ENCODE peak calls at places on chromosome 6, in ten cellular contexts. M is AG09319, H is epithelial cell of esophagus, L is brain microvascular endothelial cell, V is AG04450, U is D721Med, B is WTC11, Q is MCF 10A, R is HFFc6, C is PC-3. G is an unnamed sample.

GRCh38 chr6:41914869-41915268 is 6.1 kb downstream of the MED20 start:
- DNase-seq in M (no peak), H (no peak), L (no peak), V (no peak), U (no peak), B (no peak), Q (no peak), R (no peak), C (no peak), G (no peak)

GRCh38 chr6:135183532-135184440 is 2.7 kb downstream of the MYB start:
- DNase-seq in M (no peak), H (peak; percentile 75), L (peak; percentile 35), V (no peak), U (no peak), B (peak; percentile 79), Q (peak; percentile 43), R (no peak), C (peak; percentile 77), G (no peak)

GRCh38 chr6:135814043-135814442 is 37.5 kb upstream of the PDE7B start:
- DNase-seq in M (no peak), H (no peak), L (no peak), V (no peak), U (no peak), B (no peak), Q (no peak), R (no peak), C (no peak), G (no peak)

GRCh38 chr6:84522135-84522535 is 242.3 kb downstream of the TBX18 start:
- DNase-seq in M (peak; percentile 36), H (peak; percentile 76), L (peak; percentile 94), V (peak; percentile 16), U (no peak), B (no peak), Q (peak; percentile 88), R (peak; percentile 85), C (peak; percentile 83), G (peak; percentile 35)

GRCh38 chr6:101393291-101394251 is at the start of gene GRIK2:
- DNase-seq in M (no peak), H (peak; percentile 55), L (peak; percentile 56), V (no peak), U (peak; percentile 44), B (peak; percentile 75), Q (peak; percentile 59), R (peak; percentile 76), C (peak; percentile 45), G (no peak)

GRCh38 chr6:134185277-134185676 is 132.6 kb downstream of the SGK1 start:
- DNase-seq in M (no peak), H (no peak), L (no peak), V (no peak), U (no peak), B (no peak), Q (no peak), R (no peak), C (no peak), G (no peak)

GRCh38 chr6:81797594-81797993 is 45.1 kb upstream of the TENT5A start:
- DNase-seq in M (no peak), H (no peak), L (no peak), V (no peak), U (no peak), B (no peak), Q (no peak), R (no peak), C (no peak), G (no peak)

GRCh38 chr6:40330301-40330721 is 256.9 kb downstream of the LRFN2 start:
- DNase-seq in M (no peak), H (no peak), L (no peak), V (no peak), U (no peak), B (peak; percentile 51), Q (no peak), R (no peak), C (no peak), G (no peak)

GRCh38 chr6:83417880-83418663 is 12.8 kb downstream of the ME1 start:
- DNase-seq in M (peak; percentile 16), H (peak; percentile 72), L (peak; percentile 37), V (peak; percentile 39), U (no peak), B (no peak), Q (peak; percentile 60), R (peak; percentile 57), C (peak; percentile 67), G (no peak)

DNA sequence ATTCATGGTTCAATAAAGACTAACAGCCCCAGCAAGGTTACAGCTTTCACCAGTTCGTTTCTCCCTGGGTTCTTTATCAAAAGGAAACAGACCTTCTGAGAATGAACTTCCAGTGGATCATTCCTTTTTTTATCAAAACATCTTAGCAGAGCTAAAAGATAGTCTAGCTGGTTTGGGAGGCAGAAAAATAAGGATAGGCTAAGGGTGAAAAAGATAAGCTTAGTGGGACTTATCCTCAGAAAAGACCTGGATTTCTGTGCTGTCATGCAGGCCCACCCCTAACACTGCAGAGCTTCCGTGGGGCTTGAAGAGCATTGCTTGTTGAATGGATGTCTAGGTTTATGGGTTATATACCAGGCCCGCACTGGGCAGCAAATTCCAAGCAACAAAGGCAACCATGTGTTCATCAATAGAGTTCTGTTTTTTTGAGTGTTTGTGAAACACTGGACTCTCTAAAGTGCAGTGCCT is 52.8 kb downstream of the TNFAIP3 start:
- DNase-seq in M (no peak), H (no peak), L (no peak), V (no peak), U (no peak), B (no peak), Q (no peak), R (no peak), C (no peak), G (no peak)
- TF ChIP-seq CTCF in M (no peak), H (no peak), L (no peak), V (no peak), U (no peak), B (no peak), Q (no peak), R (no peak), C (no peak), G (no peak)

GRCh38 chr6:160750276-160750689 is 48.2 kb downstream of the PLG start:
- DNase-seq in M (no peak), H (peak; percentile 44), L (no peak), V (no peak), U (no peak), B (peak; percentile 74), Q (peak; percentile 45), R (no peak), C (peak; percentile 58), G (no peak)
- TF ChIP-seq CTCF in M (peak; percentile 24), H (peak; percentile 82), L (no peak), V (no peak), U (peak; percentile 64), B (peak; percentile 66), Q (peak; percentile 70), R (peak; percentile 27), C (peak; percentile 91), G (no peak)

GRCh38 chr6:15282334-15282733 is 36.5 kb downstream of the JARID2 start:
- DNase-seq in M (no peak), H (no peak), L (no peak), V (no peak), U (no peak), B (no peak), Q (no peak), R (no peak), C (no peak), G (no peak)

GRCh38 chr6:15288856-15289255 is 43.0 kb downstream of the JARID2 start:
- DNase-seq in M (no peak), H (no peak), L (no peak), V (no peak), U (no peak), B (no peak), Q (no peak), R (no peak), C (no peak), G (no peak)

GRCh38 chr6:15283986-15284361 is 38.1 kb downstream of the JARID2 start:
- DNase-seq in M (no peak), H (no peak), L (no peak), V (no peak), U (no peak), B (no peak), Q (no peak), R (peak; percentile 34), C (no peak), G (peak; percentile 56)

GRCh38 chr6:15287670-15288069 is 41.8 kb downstream of the JARID2 start:
- DNase-seq in M (no peak), H (no peak), L (no peak), V (no peak), U (no peak), B (no peak), Q (no peak), R (no peak), C (no peak), G (no peak)

DNA sequence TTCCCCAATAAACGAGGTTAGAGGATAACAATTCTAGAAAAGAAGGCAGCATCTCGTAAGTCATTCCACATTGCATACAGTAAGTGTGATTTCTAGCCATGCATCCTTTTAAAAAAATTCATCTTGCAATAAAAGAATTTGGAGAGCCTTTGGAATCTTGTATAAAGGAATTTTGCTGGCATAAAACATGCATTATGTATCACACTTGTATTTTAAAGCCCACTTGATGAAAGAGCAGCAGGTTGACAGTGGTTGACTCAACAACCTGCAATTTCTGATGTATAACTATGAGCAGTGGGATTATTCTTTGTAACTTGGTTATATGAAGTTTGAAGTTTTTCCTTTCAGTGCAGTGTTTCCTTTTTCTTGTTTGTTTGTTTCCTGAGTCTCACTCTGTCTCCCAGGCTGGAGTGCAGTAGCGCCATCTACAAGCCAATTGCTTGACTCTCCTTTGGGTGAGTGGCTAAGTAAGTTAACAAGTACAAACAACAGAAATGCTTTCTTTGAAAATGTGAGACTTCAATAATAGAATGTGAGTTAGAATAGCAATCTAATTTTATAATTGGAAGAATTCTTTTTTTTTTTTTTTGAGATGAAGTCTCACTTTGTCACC is 39.9 kb downstream of the JARID2 start:
- DNase-seq in M (no peak), H (no peak), L (no peak), V (no peak), U (no peak), B (no peak), Q (no peak), R (no peak), C (peak; percentile 37), G (no peak)
- TF ChIP-seq CTCF in M (peak; percentile 9), H (no peak), L (no peak), V (no peak), U (peak; percentile 11), B (no peak), Q (peak; percentile 5), R (peak; percentile 38), C (peak; percentile 41), G (no peak)

GRCh38 chr6:132512342-132512637 is 626 bp downstream of the STX7 start:
- DNase-seq in M (no peak), H (no peak), L (no peak), V (no peak), U (no peak), B (no peak), Q (no peak), R (no peak), C (no peak), G (no peak)

GRCh38 chr6:132513821-132514545 is 1.1 kb upstream of the STX7 start:
- DNase-seq in M (no peak), H (no peak), L (no peak), V (no peak), U (no peak), B (no peak), Q (no peak), R (no peak), C (no peak), G (no peak)

GRCh38 chr6:132511159-132511835 is 1.6 kb downstream of the STX7 start:
- DNase-seq in M (no peak), H (peak; percentile 5), L (no peak), V (no peak), U (no peak), B (no peak), Q (no peak), R (no peak), C (no peak), G (no peak)

GRCh38 chr6:132511836-132512230 is 1.1 kb downstream of the STX7 start:
- DNase-seq in M (no peak), H (no peak), L (no peak), V (no peak), U (no peak), B (no peak), Q (no peak), R (no peak), C (no peak), G (no peak)

GRCh38 chr6:132512638-132513632 is at the start of gene STX7:
- DNase-seq in M (peak; percentile 36), H (peak; percentile 95), L (peak; percentile 85), V (peak; percentile 52), U (peak; percentile 57), B (peak; percentile 90), Q (peak; percentile 90), R (peak; percentile 82), C (peak; percentile 84), G (peak; percentile 55)
- TF ChIP-seq CTCF in M (no peak), H (no peak), L (no peak), V (no peak), U (no peak), B (no peak), Q (no peak), R (no peak), C (no peak), G (no peak)

G was measured in BJ.